ENCODE peak calls at places on chromosomes 2 and 18, in nine cellular contexts. X is OCI-M1, Z is adipocyte, L is MCF 10A, S is adrenal gland, Y is B cell, J is brain pericyte, K is left ventricle myocardium superior, P is right atrium auricular region. C is an unnamed sample.

GRCh38 chr2:112449854-112450253 is 16.4 kb upstream of the RGPD8 start:
- DNase-seq in S (no peak), K (no peak), X (no peak), Z (no peak), Y (no peak), J (no peak), P (no peak), L (no peak), C (no peak)

GRCh38 chr18:36662000-36662399 is 166.8 kb downstream of the TPGS2 start:
- DNase-seq in P (no peak), S (peak; percentile 16), J (no peak), L (peak; percentile 31), X (no peak), K (no peak), Z (peak; percentile 32), Y (no peak), C (no peak)

GRCh38 chr18:43970656-43971055 is 693.4 kb upstream of the SYT4 start:
- DNase-seq in Y (no peak), Z (peak; percentile 62), J (no peak), K (no peak), X (no peak), P (no peak), L (peak; percentile 13), S (no peak), C (no peak)

GRCh38 chr2:200367155-200367554 is 60.7 kb downstream of the SPATS2L start:
- DNase-seq in S (peak; percentile 79), L (no peak), K (no peak), X (peak; percentile 39), J (no peak), Z (peak; percentile 27), P (no peak), Y (no peak), C (no peak)

GRCh38 chr18:77608807-77609206 is 359.2 kb downstream of the GALR1 start:
- DNase-seq in Z (no peak), L (no peak), P (no peak), J (no peak), Y (no peak), X (no peak), K (no peak), S (no peak), C (no peak)

GRCh38 chr2:233174131-233174530 is 77.3 kb upstream of the ATG16L1 start:
- DNase-seq in Y (no peak), S (no peak), X (no peak), L (no peak), P (no peak), K (no peak), J (no peak), Z (no peak), C (no peak)

GRCh38 chr2:149087751-149088150 is 49.3 kb downstream of the LYPD6B start:
- DNase-seq in L (peak; percentile 16), J (no peak), Y (no peak), S (no peak), X (no peak), Z (peak; percentile 12), P (no peak), K (no peak), C (no peak)

GRCh38 chr2:56476509-56477071 is 292.8 kb downstream of the CCDC85A start:
- DNase-seq in S (no peak), J (no peak), L (no peak), Y (no peak), K (no peak), P (no peak), Z (no peak), X (no peak), C (no peak)